ENCODE peak calls at places on chromosome 22, in seven cellular contexts. C, W, D, E, X, V and T are unnamed samples.

GRCh38 chr22:43007519-43008102 is 7.3 kb downstream of the PACSIN2 start:
- DNase-seq in C (peak; percentile 57), W (no peak), D (peak; percentile 65), E (no peak), X (no peak), V (no peak), T (no peak)

GRCh38 chr22:39282642-39283311 is 36.6 kb downstream of the RPL3 start:
- DNase-seq in C (no peak), W (no peak), D (no peak), E (no peak), X (no peak), V (no peak), T (no peak)

GRCh38 chr22:50701076-50701419 is 28.4 kb downstream of the SHANK3 start:
- DNase-seq in C (no peak), W (no peak), D (peak; percentile 18), E (no peak), X (no peak), V (no peak), T (no peak)

GRCh38 chr22:43169310-43170130 is 17.4 kb downstream of the TTLL12 start:
- DNase-seq in C (no peak), W (no peak), D (no peak), E (no peak), X (no peak), V (no peak), T (no peak)

GRCh38 chr22:50517495-50518260 is 7.7 kb downstream of the SCO2 start:
- DNase-seq in C (no peak), W (no peak), D (no peak), E (no peak), X (peak; percentile 14), V (no peak), T (no peak)

GRCh38 chr22:39428597-39429071 is 28.2 kb upstream of the MGAT3 start:
- DNase-seq in C (peak; percentile 40), W (peak; percentile 80), D (no peak), E (no peak), X (no peak), V (no peak), T (no peak)

GRCh38 chr22:49317369-49317768 is 510.3 kb downstream of the BRD1 start:
- DNase-seq in C (no peak), W (no peak), D (no peak), E (no peak), X (no peak), V (no peak), T (no peak)

GRCh38 chr22:48595511-48595905 is 1232.2 kb downstream of the BRD1 start:
- DNase-seq in C (no peak), W (no peak), D (no peak), E (no peak), X (no peak), V (no peak), T (no peak)

GRCh38 chr22:22125579-22126468 is 118.8 kb upstream of the VPREB1 start:
- DNase-seq in C (no peak), W (no peak), D (no peak), E (no peak), X (no peak), V (no peak), T (no peak)

GRCh38 chr22:40240671-40241070 is 62.9 kb downstream of the TNRC6B start:
- DNase-seq in C (no peak), W (no peak), D (no peak), E (no peak), X (no peak), V (no peak), T (no peak)

DNA sequence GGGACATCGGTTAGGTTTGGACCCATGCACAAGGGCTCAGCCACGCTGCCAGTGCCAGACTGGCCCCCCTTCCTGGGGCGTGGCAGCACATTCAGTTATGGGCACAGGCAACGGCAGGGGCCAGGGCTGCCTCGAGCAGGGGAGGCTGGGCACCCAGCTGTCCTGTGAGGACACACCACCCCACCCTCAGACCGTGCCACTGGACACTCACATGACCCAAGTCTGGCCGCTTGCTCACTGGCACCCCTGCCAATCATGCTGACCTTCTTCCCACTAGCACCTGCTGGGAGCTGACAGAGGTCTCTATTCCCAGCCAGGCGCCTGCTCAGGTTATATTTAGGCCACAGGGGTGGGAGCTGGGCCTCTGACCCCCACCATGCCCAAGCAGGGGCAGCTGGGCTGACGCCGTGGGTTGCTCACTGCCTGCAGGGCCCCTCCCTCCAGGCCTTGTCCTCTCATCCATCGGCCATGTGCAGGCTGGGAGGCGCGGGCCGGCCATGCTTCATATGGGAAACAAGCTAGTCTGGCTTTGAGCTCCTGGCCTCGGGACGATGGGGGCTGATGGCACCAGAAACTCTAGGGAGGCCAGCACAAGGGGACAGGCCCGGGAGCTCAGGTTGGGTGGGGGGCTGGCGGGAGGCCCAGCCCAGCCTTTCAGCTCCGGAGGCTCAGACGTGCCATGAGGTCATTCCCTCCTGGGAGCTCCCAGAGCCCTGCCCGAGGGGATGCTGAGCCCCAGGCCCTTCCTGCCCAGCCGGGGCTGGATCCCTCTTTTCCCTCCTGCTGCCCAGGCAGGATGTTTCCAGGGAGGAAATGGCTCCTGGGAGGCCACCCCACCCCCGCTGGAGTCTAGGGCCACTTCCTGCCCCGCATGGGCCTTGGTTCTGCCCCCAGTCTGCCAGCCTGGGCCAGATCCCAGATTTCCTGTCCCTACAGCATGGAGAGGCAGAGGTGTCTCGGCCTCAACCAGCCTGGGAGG is 15.1 kb upstream of the TBX1 start:
- DNase-seq in C (no peak), W (no peak), D (no peak), E (no peak), X (no peak), V (no peak), T (no peak)
- TF ChIP-seq JUND in C (no peak), W (no peak), D (no peak), E (no peak), X (no peak), V (no peak), T (no peak)

GRCh38 chr22:29814003-29814402 is 24.1 kb downstream of the ASCC2 start:
- DNase-seq in C (no peak), W (no peak), D (no peak), E (no peak), X (no peak), V (no peak), T (no peak)
- TF ChIP-seq JUND in C (no peak), W (no peak), D (no peak), E (no peak), X (no peak), V (no peak), T (no peak)

GRCh38 chr22:27022256-27022655 is 364.9 kb downstream of the MIAT start:
- DNase-seq in C (no peak), W (no peak), D (no peak), E (no peak), X (no peak), V (no peak), T (no peak)

GRCh38 chr22:27022741-27023373 is 365.5 kb downstream of the MIAT start:
- DNase-seq in C (no peak), W (no peak), D (no peak), E (no peak), X (no peak), V (no peak), T (no peak)

GRCh38 chr22:27024982-27025381 is 367.6 kb downstream of the MIAT start:
- DNase-seq in C (no peak), W (no peak), D (no peak), E (no peak), X (no peak), V (no peak), T (no peak)

GRCh38 chr22:27019827-27020226 is 362.4 kb downstream of the MIAT start:
- DNase-seq in C (no peak), W (peak; percentile 19), D (no peak), E (no peak), X (no peak), V (no peak), T (no peak)
- TF ChIP-seq JUND in C (no peak), W (peak; percentile 26), D (no peak), E (no peak), X (no peak), V (no peak), T (no peak)

GRCh38 chr22:46044718-46045458 is 67.9 kb upstream of the WNT7B start:
- DNase-seq in C (no peak), W (no peak), D (no peak), E (no peak), X (no peak), V (no peak), T (no peak)

GRCh38 chr22:46047226-46047625 is 70.3 kb upstream of the WNT7B start:
- DNase-seq in C (no peak), W (no peak), D (no peak), E (no peak), X (no peak), V (no peak), T (no peak)

GRCh38 chr22:46046299-46046685 is 69.3 kb upstream of the WNT7B start:
- DNase-seq in C (no peak), W (no peak), D (no peak), E (no peak), X (no peak), V (no peak), T (no peak)

GRCh38 chr22:46043816-46044717 is 67.1 kb upstream of the WNT7B start:
- DNase-seq in C (no peak), W (no peak), D (no peak), E (no peak), X (no peak), V (no peak), T (peak; percentile 84)

GRCh38 chr22:46045459-46046298 is 68.7 kb upstream of the WNT7B start:
- DNase-seq in C (no peak), W (no peak), D (no peak), E (no peak), X (no peak), V (no peak), T (no peak)
- TF ChIP-seq JUND in C (no peak), W (no peak), D (no peak), E (no peak), X (no peak), V (no peak), T (no peak)

GRCh38 chr22:45907996-45908395 is 69.0 kb downstream of the WNT7B start:
- DNase-seq in C (no peak), W (no peak), D (no peak), E (no peak), X (no peak), V (no peak), T (no peak)

GRCh38 chr22:45907378-45907777 is 69.6 kb downstream of the WNT7B start:
- DNase-seq in C (no peak), W (no peak), D (no peak), E (no peak), X (no peak), V (no peak), T (no peak)

GRCh38 chr22:45905326-45905923 is 71.5 kb downstream of the WNT7B start:
- DNase-seq in C (no peak), W (no peak), D (no peak), E (no peak), X (no peak), V (no peak), T (no peak)

GRCh38 chr22:45906946-45907345 is 70.0 kb downstream of the WNT7B start:
- DNase-seq in C (no peak), W (no peak), D (no peak), E (no peak), X (no peak), V (no peak), T (no peak)

GRCh38 chr22:45905924-45906865 is 70.8 kb downstream of the WNT7B start:
- DNase-seq in C (no peak), W (no peak), D (no peak), E (no peak), X (no peak), V (no peak), T (no peak)
- TF ChIP-seq JUND in C (no peak), W (no peak), D (no peak), E (no peak), X (no peak), V (no peak), T (no peak)